ENCODE peak calls at places on chromosomes 3 and 15, in seven cellular contexts. I, Y, M, C, K, G and L are unnamed samples.

GRCh38 chr15:92115834-92116233 is 262.3 kb downstream of the SLCO3A1 start:
- DNase-seq in I (no peak), Y (no peak), M (no peak), C (no peak), K (no peak), G (no peak), L (no peak)

GRCh38 chr3:111906667-111907066 is 47.6 kb downstream of the PHLDB2 start:
- DNase-seq in I (no peak), Y (no peak), M (no peak), C (no peak), K (no peak), G (no peak), L (no peak)

GRCh38 chr3:122754867-122755835 is 38.5 kb downstream of the HSPBAP1 start:
- DNase-seq in I (peak; percentile 34), Y (no peak), M (peak; percentile 52), C (peak; percentile 30), K (peak; percentile 51), G (peak; percentile 33), L (peak; percentile 67)

GRCh38 chr15:55758580-55758986 is 15.6 kb upstream of the PRTG start:
- DNase-seq in I (no peak), Y (no peak), M (peak; percentile 27), C (no peak), K (no peak), G (no peak), L (no peak)

GRCh38 chr3:187798531-187799520 is 53.6 kb upstream of the BCL6 start:
- DNase-seq in I (no peak), Y (no peak), M (no peak), C (no peak), K (no peak), G (no peak), L (no peak)

GRCh38 chr15:68550498-68551295 is 28.1 kb upstream of the CORO2B start:
- DNase-seq in I (peak; percentile 48), Y (peak; percentile 44), M (peak; percentile 72), C (peak; percentile 74), K (peak; percentile 41), G (no peak), L (peak; percentile 75)

GRCh38 chr3:82938821-82939328 is 1177.4 kb upstream of the GBE1 start:
- DNase-seq in I (no peak), Y (no peak), M (no peak), C (peak; percentile 10), K (no peak), G (no peak), L (no peak)

GRCh38 chr3:179969525-179969924 is 67.2 kb downstream of the PEX5L start:
- DNase-seq in I (peak; percentile 3), Y (no peak), M (no peak), C (no peak), K (no peak), G (peak; percentile 54), L (peak; percentile 25)

GRCh38 chr3:70832035-70832795 is 519.8 kb upstream of the MDFIC2 start:
- DNase-seq in I (no peak), Y (no peak), M (no peak), C (no peak), K (no peak), G (no peak), L (no peak)

GRCh38 chr15:41230345-41230649 is 260 bp downstream of the EXD1 start:
- DNase-seq in I (no peak), Y (no peak), M (no peak), C (no peak), K (no peak), G (no peak), L (no peak)

GRCh38 chr15:48565560-48566482 is 79.7 kb downstream of the FBN1 start:
- DNase-seq in I (no peak), Y (no peak), M (no peak), C (no peak), K (no peak), G (no peak), L (no peak)

GRCh38 chr3:120498947-120499346 is 48.2 kb upstream of the FSTL1 start:
- DNase-seq in I (no peak), Y (no peak), M (no peak), C (no peak), K (no peak), G (no peak), L (peak; percentile 51)

GRCh38 chr3:153658151-153658550 is 463.0 kb upstream of the ARHGEF26 start:
- DNase-seq in I (no peak), Y (no peak), M (no peak), C (no peak), K (no peak), G (no peak), L (no peak)

GRCh38 chr3:160828880-160829279 is 72.8 kb downstream of the PPM1L start:
- DNase-seq in I (no peak), Y (no peak), M (no peak), C (no peak), K (no peak), G (no peak), L (no peak)

GRCh38 chr3:65101450-65101849 is 413.6 kb upstream of the ADAMTS9 start:
- DNase-seq in I (no peak), Y (no peak), M (no peak), C (no peak), K (no peak), G (no peak), L (no peak)

GRCh38 chr15:36313881-36314280 is 265.5 kb upstream of the CDIN1 start:
- DNase-seq in I (no peak), Y (no peak), M (peak; percentile 20), C (no peak), K (no peak), G (no peak), L (no peak)

GRCh38 chr3:47443611-47443995 is 32.1 kb downstream of the SCAP start:
- DNase-seq in I (no peak), Y (no peak), M (no peak), C (no peak), K (peak; percentile 87), G (no peak), L (peak; percentile 84)

GRCh38 chr3:127607675-127608361 is 9.6 kb downstream of the MCM2 start:
- DNase-seq in I (no peak), Y (no peak), M (no peak), C (no peak), K (no peak), G (no peak), L (no peak)

GRCh38 chr3:136444581-136444980 is 194.4 kb downstream of the PCCB start:
- DNase-seq in I (no peak), Y (no peak), M (no peak), C (no peak), K (no peak), G (no peak), L (no peak)

GRCh38 chr3:59654120-59654952 is 604.5 kb upstream of the CFAP20DC start:
- DNase-seq in I (no peak), Y (no peak), M (no peak), C (no peak), K (no peak), G (no peak), L (peak; percentile 94)

GRCh38 chr15:72824112-72824511 is 40.6 kb upstream of the ADPGK start:
- DNase-seq in I (no peak), Y (no peak), M (no peak), C (no peak), K (no peak), G (no peak), L (no peak)

GRCh38 chr15:72824781-72825180 is 41.2 kb upstream of the ADPGK start:
- DNase-seq in I (no peak), Y (no peak), M (no peak), C (no peak), K (no peak), G (no peak), L (no peak)

GRCh38 chr15:72826611-72827010 is 43.1 kb upstream of the ADPGK start:
- DNase-seq in I (no peak), Y (no peak), M (no peak), C (no peak), K (no peak), G (no peak), L (no peak)

GRCh38 chr15:72825831-72826230 is 42.3 kb upstream of the ADPGK start:
- DNase-seq in I (no peak), Y (no peak), M (no peak), C (peak; percentile 27), K (no peak), G (no peak), L (no peak)

GRCh38 chr15:72827216-72827615 is 43.7 kb upstream of the ADPGK start:
- DNase-seq in I (no peak), Y (no peak), M (no peak), C (no peak), K (no peak), G (no peak), L (no peak)
- TF ChIP-seq JUND in I (no peak), Y (no peak), M (no peak), C (no peak), K (no peak), G (no peak), L (no peak)

GRCh38 chr3:129122697-129123055 is 1.1 kb upstream of the RAB43 start:
- DNase-seq in I (no peak), Y (no peak), M (no peak), C (no peak), K (no peak), G (no peak), L (no peak)
- TF ChIP-seq JUND in I (no peak), Y (no peak), M (no peak), C (no peak), K (no peak), G (no peak), L (no peak)

GRCh38 chr3:145648396-145648795 is 512.6 kb downstream of the PLOD2 start:
- DNase-seq in I (no peak), Y (no peak), M (no peak), C (no peak), K (no peak), G (no peak), L (no peak)

GRCh38 chr3:145650170-145650569 is 510.8 kb downstream of the PLOD2 start:
- DNase-seq in I (no peak), Y (no peak), M (no peak), C (no peak), K (peak; percentile 14), G (no peak), L (no peak)

DNA sequence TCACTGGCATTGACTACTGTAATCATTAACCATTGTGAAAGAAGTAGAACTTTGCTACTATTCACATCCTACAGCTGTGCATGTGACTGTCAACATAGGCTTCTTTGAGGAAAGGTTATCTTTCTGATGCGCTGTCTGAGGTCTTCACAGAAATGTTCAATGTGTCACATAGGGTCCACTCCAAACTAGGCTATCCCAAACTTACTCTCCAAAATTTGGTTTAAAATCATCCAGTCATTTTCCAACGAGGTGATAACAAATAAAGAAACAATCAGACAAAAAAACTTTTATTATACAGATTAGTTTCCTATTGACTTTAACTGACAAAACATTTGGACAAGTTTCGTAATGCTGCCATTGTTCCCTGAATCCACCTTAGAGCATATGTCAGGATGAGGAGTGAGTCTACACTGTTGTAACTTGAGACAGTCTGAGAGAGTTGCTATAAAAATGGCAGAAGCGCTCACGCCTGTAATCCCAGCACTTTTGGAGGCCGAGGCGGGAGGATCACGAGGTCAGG is 511.6 kb downstream of the PLOD2 start:
- DNase-seq in I (no peak), Y (no peak), M (no peak), C (no peak), K (peak; percentile 81), G (no peak), L (no peak)
- TF ChIP-seq JUND in I (no peak), Y (no peak), M (no peak), C (no peak), K (no peak), G (no peak), L (no peak)

DNA sequence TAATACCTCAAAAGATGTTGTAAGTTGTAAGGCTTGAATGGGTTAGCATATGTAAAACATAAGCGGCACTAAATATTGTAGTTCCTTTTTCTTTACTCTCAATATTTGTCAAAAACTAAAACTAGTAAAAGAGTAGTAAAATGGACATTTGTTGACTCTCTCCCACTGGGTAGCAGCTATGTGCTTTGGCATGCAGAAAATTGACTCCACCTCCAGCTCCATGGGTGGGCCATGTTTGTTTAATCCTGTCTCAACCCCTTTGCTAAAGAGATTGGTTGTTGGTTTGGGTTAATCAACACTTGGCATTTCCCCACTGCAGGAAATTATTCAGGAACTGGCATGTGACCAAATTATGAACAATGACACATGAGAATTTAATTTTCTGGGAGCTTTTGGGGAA is 114.8 kb downstream of the EOMES start:
- DNase-seq in I (no peak), Y (no peak), M (no peak), C (no peak), K (no peak), G (no peak), L (no peak)
- TF ChIP-seq JUND in I (no peak), Y (no peak), M (no peak), C (no peak), K (no peak), G (no peak), L (no peak)